ENCODE peak calls at places on chromosomes 7 and 10, in seven cellular contexts. E is stimulated activated CD4-positive, alpha-beta T cell treated with anti-CD3 and anti-CD28 coated beads, TNF-alpha, amount 100 ng/mL, for 4 hours; F is ovary; S is fibroblast of mammary gland; M is nucleus accumbens; X is NCI-H2081; L is NCI-H1092. B is an unnamed sample.

GRCh38 chr10:962342-962741 is 25.9 kb upstream of the GTPBP4 start:
- DNase-seq in X (no peak), F (no peak), S (no peak), L (no peak), M (no peak), E (no peak), B (no peak)

GRCh38 chr7:52634996-52635395 is 400.4 kb upstream of the POM121L12 start:
- DNase-seq in X (no peak), E (no peak), S (no peak), L (no peak), M (no peak), F (no peak), B (no peak)

GRCh38 chr10:79285315-79286185 is 61.7 kb upstream of the PPIF start:
- DNase-seq in L (no peak), X (no peak), S (no peak), F (no peak), E (no peak), M (no peak), B (no peak)

GRCh38 chr7:82816272-82816671 is 346.4 kb downstream of the PCLO start:
- DNase-seq in E (no peak), X (no peak), L (no peak), F (no peak), M (no peak), S (no peak), B (no peak)

GRCh38 chr10:57898231-57898630 is 369.5 kb downstream of the IPMK start:
- DNase-seq in S (no peak), L (no peak), E (no peak), X (no peak), M (no peak), F (no peak), B (no peak)

GRCh38 chr7:150462413-150462812 is 12.0 kb downstream of the GIMAP8 start:
- DNase-seq in S (no peak), E (no peak), F (no peak), M (no peak), X (no peak), L (no peak), B (no peak)

GRCh38 chr7:48090095-48090805 is 1.2 kb downstream of the UPP1 start:
- DNase-seq in F (no peak), M (no peak), L (no peak), X (no peak), S (peak; percentile 28), E (no peak), B (peak; percentile 67)

GRCh38 chr7:83410989-83411591 is 237.8 kb downstream of the SEMA3E start:
- DNase-seq in L (peak; percentile 61), X (peak; percentile 69), F (no peak), E (no peak), M (no peak), S (peak; percentile 60), B (peak; percentile 74)

GRCh38 chr10:119301397-119301796 is 94.0 kb downstream of the GRK5 start:
- DNase-seq in X (no peak), S (no peak), L (no peak), E (peak; percentile 47), F (no peak), M (no peak), B (no peak)

GRCh38 chr7:96181174-96181573 is 140.7 kb downstream of the SLC25A13 start:
- DNase-seq in F (no peak), E (no peak), L (no peak), S (no peak), M (no peak), X (no peak), B (no peak)

GRCh38 chr10:113179270-113179669 is 229.2 kb downstream of the TCF7L2 start:
- DNase-seq in L (no peak), S (peak; percentile 11), F (no peak), M (no peak), E (no peak), X (no peak), B (no peak)